ENCODE peak calls at places on chromosomes 16 and 17, in ten cellular contexts. D, L, C, Q, N, F, B, O, M and R are unnamed samples.

GRCh38 chr17:20267459-20267842 is 199.9 kb downstream of the LGALS9B start:
- DNase-seq in Q (no peak), B (no peak), N (no peak), C (no peak), L (peak; percentile 37), D (no peak), M (no peak), O (peak; percentile 30), F (no peak), R (peak; percentile 16)

GRCh38 chr16:47578573-47578972 is 117.4 kb downstream of the PHKB start:
- DNase-seq in L (no peak), F (no peak), B (no peak), D (no peak), M (no peak), O (no peak), C (no peak), Q (no peak), N (no peak), R (no peak)

GRCh38 chr16:50473375-50473945 is 74.7 kb upstream of the NKD1 start:
- DNase-seq in C (no peak), L (no peak), F (no peak), Q (no peak), D (no peak), N (no peak), O (no peak), M (no peak), B (no peak), R (no peak)

GRCh38 chr16:87201052-87201451 is 116.1 kb downstream of the C16orf95 start:
- DNase-seq in Q (peak; percentile 69), N (peak; percentile 55), M (no peak), F (peak; percentile 98), B (peak; percentile 46), D (peak; percentile 95), O (no peak), C (no peak), L (no peak), R (no peak)

GRCh38 chr16:19994771-19995170 is 78.9 kb downstream of the GPR139 start:
- DNase-seq in M (no peak), D (no peak), B (no peak), L (no peak), O (no peak), N (no peak), C (no peak), F (no peak), Q (no peak), R (no peak)

GRCh38 chr17:8126306-8127066 is 2.6 kb upstream of the HES7 start:
- DNase-seq in B (no peak), N (no peak), M (no peak), O (peak; percentile 89), L (no peak), C (peak; percentile 47), F (peak; percentile 65), D (peak; percentile 82), Q (peak; percentile 42), R (peak; percentile 55)

GRCh38 chr17:7114241-7114874 is at the start of gene ASGR2:
- DNase-seq in Q (no peak), M (no peak), F (no peak), B (no peak), O (no peak), D (no peak), L (no peak), C (no peak), N (no peak), R (no peak)

GRCh38 chr17:67725232-67726206 is 7.8 kb downstream of the NOL11 start:
- DNase-seq in L (no peak), Q (no peak), D (no peak), M (no peak), N (no peak), B (no peak), F (no peak), O (peak; percentile 20), C (no peak), R (peak; percentile 76)

GRCh38 chr17:68790481-68790880 is 164.7 kb downstream of the ABCA8 start:
- DNase-seq in O (no peak), D (no peak), C (no peak), N (no peak), B (no peak), L (no peak), M (no peak), F (no peak), Q (no peak), R (no peak)

GRCh38 chr16:3971261-3971660 is 90.7 kb upstream of the CREBBP start:
- DNase-seq in B (no peak), L (no peak), C (no peak), O (no peak), F (peak; percentile 92), N (no peak), D (peak; percentile 70), Q (no peak), M (no peak), R (no peak)

GRCh38 chr17:48816438-48816773 is 623 bp downstream of the TTLL6 start:
- DNase-seq in N (no peak), C (no peak), L (no peak), O (no peak), M (no peak), B (no peak), Q (no peak), D (no peak), F (no peak), R (no peak)

GRCh38 chr17:58911741-58912343 is 156.2 kb downstream of the PPM1E start:
- DNase-seq in O (no peak), B (no peak), F (no peak), D (no peak), N (no peak), L (no peak), M (no peak), C (no peak), Q (no peak), R (no peak)

GRCh38 chr17:72987166-72987565 is 105.3 kb downstream of the SLC39A11 start:
- DNase-seq in Q (no peak), L (no peak), F (no peak), O (no peak), D (no peak), B (no peak), C (no peak), N (no peak), M (no peak), R (no peak)

GRCh38 chr17:29574732-29575510 is 6.4 kb downstream of the TP53I13 start:
- DNase-seq in C (no peak), D (no peak), Q (no peak), N (peak; percentile 72), M (peak; percentile 69), F (no peak), L (no peak), B (peak; percentile 14), O (no peak), R (no peak)

GRCh38 chr17:58330544-58330996 is 2.0 kb upstream of the TSPOAP1 start:
- DNase-seq in C (no peak), L (no peak), D (no peak), B (no peak), F (no peak), M (no peak), N (no peak), O (no peak), Q (no peak), R (no peak)

GRCh38 chr17:80717661-80718060 is 173.0 kb downstream of the RPTOR start:
- DNase-seq in D (no peak), C (no peak), M (no peak), O (no peak), L (no peak), B (no peak), Q (no peak), F (no peak), N (no peak), R (no peak)

GRCh38 chr16:80806957-80807356 is 2.6 kb upstream of the CDYL2 start:
- DNase-seq in F (peak; percentile 11), C (no peak), D (peak; percentile 15), B (no peak), L (peak; percentile 24), Q (no peak), N (no peak), O (no peak), M (no peak), R (no peak)

GRCh38 chr16:31764103-31764502 is 109.5 kb upstream of the ZNF267 start:
- DNase-seq in C (no peak), L (no peak), Q (no peak), N (no peak), F (no peak), M (no peak), B (no peak), O (no peak), D (no peak), R (no peak)
- H3K9me3 ChIP-seq in C (peaks cover 31% of the 10 kb centered on the region), L (peaks cover 47% of the 10 kb centered on the region), Q (peaks cover 92% of the 10 kb centered on the region), N (no peaks in the 10 kb centered on the region), F (peaks cover 85% of the 10 kb centered on the region), M (peaks cover 82% of the 10 kb centered on the region), B (peaks cover 42% of the 10 kb centered on the region), O (peaks cover 84% of the 10 kb centered on the region), D (peaks cover 90% of the 10 kb centered on the region), R (peaks cover 49% of the 10 kb centered on the region)

GRCh38 chr16:85583491-85584181 is 29.5 kb upstream of the GSE1 start:
- DNase-seq in C (no peak), L (no peak), B (no peak), D (peak; percentile 67), Q (no peak), N (no peak), M (no peak), O (no peak), F (peak; percentile 97), R (no peak)

GRCh38 chr16:85580684-85581083 is 32.4 kb upstream of the GSE1 start:
- DNase-seq in L (no peak), N (no peak), F (no peak), C (no peak), D (no peak), B (no peak), O (no peak), Q (no peak), M (no peak), R (no peak)

GRCh38 chr16:85584192-85584757 is 28.8 kb upstream of the GSE1 start:
- DNase-seq in Q (no peak), F (no peak), N (no peak), O (no peak), M (no peak), C (no peak), D (no peak), B (no peak), L (no peak), R (no peak)

GRCh38 chr16:85579883-85580607 is 33.1 kb upstream of the GSE1 start:
- DNase-seq in L (no peak), O (no peak), M (no peak), N (no peak), C (no peak), Q (no peak), F (peak; percentile 74), D (peak; percentile 47), B (no peak), R (no peak)

GRCh38 chr16:85582177-85582888 is 30.8 kb upstream of the GSE1 start:
- DNase-seq in F (no peak), Q (no peak), N (no peak), M (no peak), C (no peak), D (no peak), O (no peak), B (no peak), L (no peak), R (no peak)
- H3K9me3 ChIP-seq in F (no peaks in the 10 kb centered on the region), Q (no peaks in the 10 kb centered on the region), N (no peaks in the 10 kb centered on the region), M (no peaks in the 10 kb centered on the region), C (no peaks in the 10 kb centered on the region), D (no peaks in the 10 kb centered on the region), O (no peaks in the 10 kb centered on the region), B (no peaks in the 10 kb centered on the region), L (no peaks in the 10 kb centered on the region), R (no peaks in the 10 kb centered on the region)

GRCh38 chr16:26475579-26475978 is 591.1 kb upstream of the C16orf82 start:
- DNase-seq in L (no peak), C (no peak), B (no peak), M (no peak), O (no peak), N (no peak), Q (no peak), F (no peak), D (no peak), R (no peak)
- H3K9me3 ChIP-seq in L (no peaks in the 10 kb centered on the region), C (no peaks in the 10 kb centered on the region), B (no peaks in the 10 kb centered on the region), M (peaks cover 7% of the 10 kb centered on the region), O (peaks cover 30% of the 10 kb centered on the region), N (no peaks in the 10 kb centered on the region), Q (peaks cover 46% of the 10 kb centered on the region), F (no peaks in the 10 kb centered on the region), D (peaks cover 16% of the 10 kb centered on the region), R (no peaks in the 10 kb centered on the region)

GRCh38 chr17:35295686-35296085 is 52.8 kb downstream of the SLFN5 start:
- DNase-seq in C (no peak), Q (no peak), D (no peak), F (no peak), M (no peak), O (no peak), B (no peak), N (no peak), L (no peak), R (no peak)
- H3K9me3 ChIP-seq in C (no peaks in the 10 kb centered on the region), Q (peaks cover 16% of the 10 kb centered on the region), D (peaks cover under 1% of the 10 kb centered on the region), F (no peaks in the 10 kb centered on the region), M (no peaks in the 10 kb centered on the region), O (peaks cover 43% of the 10 kb centered on the region), B (no peaks in the 10 kb centered on the region), N (no peaks in the 10 kb centered on the region), L (no peaks in the 10 kb centered on the region), R (no peaks in the 10 kb centered on the region)